ENCODE peak calls at places on chromosome 19, in four cellular contexts. H is endothelial cell of umbilical vein, F is GM23338, I is transverse colon. K is an unnamed sample.

GRCh38 chr19:19943848-19944582 is 43.3 kb downstream of the ZNF93 start:
- DNase-seq in I (no peak), H (no peak), F (no peak), K (no peak)

GRCh38 chr19:18496167-18496979 is 25.5 kb downstream of the ELL start:
- DNase-seq in I (peak; percentile 73), F (no peak), H (no peak), K (no peak)

GRCh38 chr19:18932216-18932841 is 8.7 kb downstream of the HOMER3 start:
- DNase-seq in I (peak; percentile 90), H (peak; percentile 58), F (peak; percentile 98), K (peak; percentile 61)

GRCh38 chr19:51293571-51294210 is 17.8 kb upstream of the IGLON5 start:
- DNase-seq in F (peak; percentile 47), H (no peak), I (no peak), K (no peak)

GRCh38 chr19:50311723-50312635 is 17.2 kb downstream of the KCNC3 start:
- DNase-seq in H (no peak), I (no peak), F (peak; percentile 96), K (no peak)

GRCh38 chr19:13100031-13100588 is 2.5 kb downstream of the LYL1 start:
- DNase-seq in I (no peak), H (peak; percentile 51), F (no peak), K (no peak)

GRCh38 chr19:45547965-45548609 is 36.5 kb downstream of the OPA3 start:
- DNase-seq in I (peak; percentile 85), H (no peak), F (no peak), K (no peak)

GRCh38 chr19:51441410-51442390 is 16.6 kb downstream of the SIGLEC8 start:
- DNase-seq in I (peak; percentile 73), F (no peak), H (no peak), K (no peak)

GRCh38 chr19:7522923-7523667 is 671 bp downstream of the MCOLN1 start:
- DNase-seq in F (no peak), I (no peak), H (no peak), K (no peak)

GRCh38 chr19:32388393-32388724 is 17.2 kb upstream of the DPY19L3 start:
- DNase-seq in H (no peak), I (no peak), F (no peak), K (no peak)

GRCh38 chr19:49491804-49492572 is 4.2 kb upstream of the RPS11 start:
- DNase-seq in H (no peak), I (no peak), F (no peak), K (no peak)

GRCh38 chr19:40335101-40335500 is 13.1 kb downstream of the C19orf47 start:
- DNase-seq in H (peak; percentile 63), F (no peak), I (no peak), K (no peak)

GRCh38 chr19:52542984-52543664 is 15.7 kb downstream of the ZNF808 start:
- DNase-seq in H (peak; percentile 17), I (no peak), F (no peak), K (no peak)

GRCh38 chr19:56115490-56115889 is 5.6 kb downstream of the ZNF787 start:
- DNase-seq in I (no peak), H (no peak), F (no peak), K (no peak)

GRCh38 chr19:27929399-27929798 is 1283.6 kb downstream of the UQCRFS1 start:
- DNase-seq in I (no peak), H (no peak), F (no peak), K (no peak)

GRCh38 chr19:56660381-56661105 is 11.0 kb downstream of the ZNF835 start:
- DNase-seq in H (no peak), I (no peak), F (no peak), K (no peak)

GRCh38 chr19:38499532-38499931 is 66.0 kb downstream of the RYR1 start:
- DNase-seq in F (no peak), I (no peak), H (no peak), K (no peak)

GRCh38 chr19:40363128-40363527 is 14.6 kb downstream of the PLD3 start:
- DNase-seq in F (no peak), I (no peak), H (no peak), K (no peak)

GRCh38 chr19:38266070-38266469 is 1.7 kb downstream of the SPINT2 start:
- DNase-seq in F (no peak), H (no peak), I (no peak), K (peak; percentile 67)

GRCh38 chr19:5141926-5142724 is 173.2 kb downstream of the KDM4B start:
- DNase-seq in H (no peak), F (no peak), I (no peak), K (no peak)

GRCh38 chr19:5138606-5139594 is 170.0 kb downstream of the KDM4B start:
- DNase-seq in F (no peak), I (peak; percentile 71), H (no peak), K (no peak)

GRCh38 chr19:5142725-5143097 is 173.8 kb downstream of the KDM4B start:
- DNase-seq in I (no peak), H (no peak), F (no peak), K (no peak)

GRCh38 chr19:5143471-5144411 is 174.8 kb downstream of the KDM4B start:
- DNase-seq in H (no peak), I (no peak), F (no peak), K (no peak)

GRCh38 chr19:5141278-5141925 is 172.5 kb downstream of the KDM4B start:
- DNase-seq in H (no peak), F (no peak), I (no peak), K (no peak)
- TF ChIP-seq POLR2AphosphoS5 in H (no peak), F (no peak), I (no peak), K (no peak)

GRCh38 chr19:1649706-1650626 is 2.4 kb downstream of the TCF3 start:
- DNase-seq in H (no peak), F (no peak), I (no peak), K (no peak)

GRCh38 chr19:1651548-1652394 is 644 bp downstream of the TCF3 start:
- DNase-seq in H (peak; percentile 40), F (peak; percentile 58), I (peak; percentile 58), K (peak; percentile 34)

GRCh38 chr19:1652471-1653299 is at the start of gene TCF3:
- DNase-seq in H (peak; percentile 99), F (peak; percentile 98), I (peak; percentile 99), K (peak; percentile 99)

GRCh38 chr19:1650627-1651009 is 1.8 kb downstream of the TCF3 start:
- DNase-seq in F (peak; percentile 72), I (no peak), H (peak; percentile 8), K (no peak)

DNA sequence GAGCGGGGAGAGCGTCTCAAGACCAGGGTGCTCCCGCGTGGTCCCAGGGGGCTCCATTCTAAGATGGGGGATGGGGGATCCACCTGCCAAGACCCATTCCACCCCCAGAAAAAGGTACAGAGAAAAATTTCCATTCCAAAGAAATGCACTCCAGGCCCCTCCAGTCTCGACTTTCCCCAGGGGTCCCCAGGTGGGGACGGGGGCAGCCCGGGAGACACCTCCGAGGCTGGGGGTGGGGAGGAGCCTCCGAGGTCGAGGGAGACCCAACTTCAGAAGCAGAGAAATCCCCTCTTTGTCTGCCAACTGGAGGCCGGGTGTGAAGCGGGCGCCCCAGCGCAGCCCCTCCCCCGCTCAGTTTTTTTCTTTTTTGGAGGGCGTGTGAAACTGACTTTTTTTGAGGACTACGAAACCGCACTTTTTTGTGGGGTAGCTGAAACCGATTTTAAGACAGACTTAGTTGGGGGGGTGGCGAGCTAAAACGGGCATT is 1.3 kb downstream of the TCF3 start:
- DNase-seq in H (peak; percentile 42), F (peak; percentile 79), I (peak; percentile 70), K (no peak)
- H3K27ac ChIP-seq in H (peak overlapping the region; percentile 0), F (peak overlapping the region; percentile 93), I (peak overlapping the region; percentile 88), K (peak overlapping the region; percentile 57)

GRCh38 chr19:17333611-17334413 is 843 bp downstream of the ANO8 start:
- DNase-seq in H (no peak), F (peak; percentile 74), I (peak; percentile 53), K (no peak)

GRCh38 chr19:17335575-17335974 is 920 bp upstream of the ANO8 start:
- DNase-seq in I (no peak), H (no peak), F (no peak), K (no peak)

GRCh38 chr19:17332677-17333581 is 1.7 kb downstream of the ANO8 start:
- DNase-seq in H (peak; percentile 45), F (peak; percentile 94), I (no peak), K (no peak)

GRCh38 chr19:17336872-17337674 is at the start of gene GTPBP3:
- DNase-seq in I (peak; percentile 97), H (peak; percentile 97), F (peak; percentile 100), K (peak; percentile 99)

GRCh38 chr19:17334414-17335409 is at the start of gene ANO8:
- DNase-seq in H (peak; percentile 96), I (peak; percentile 96), F (peak; percentile 100), K (peak; percentile 86)
- TF ChIP-seq POLR2AphosphoS5 in H (peak; percentile 78), I (peak; percentile 68), F (peak; percentile 34), K (peak; percentile 35)

DNA sequence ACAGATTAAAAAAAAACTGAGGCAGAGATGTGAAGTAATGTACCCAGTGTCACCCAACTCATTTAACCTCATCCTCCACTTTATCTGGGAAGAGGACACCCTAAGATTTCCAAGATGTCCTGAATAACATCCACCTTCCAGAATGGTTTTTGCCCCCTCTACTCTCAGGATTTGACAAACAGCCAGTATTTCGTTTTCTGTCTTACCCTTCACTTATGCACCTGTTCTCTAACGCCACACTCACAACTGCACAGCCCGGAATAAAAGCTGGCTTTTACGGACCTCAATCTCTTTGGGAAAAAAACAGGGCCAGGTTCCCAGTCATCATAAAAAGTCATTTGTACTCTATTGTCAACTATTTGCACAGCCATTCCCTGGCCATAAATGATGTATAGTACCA is 21.2 kb upstream of the CEACAM6 start:
- DNase-seq in I (no peak), F (no peak), H (no peak), K (no peak)
- H3K27ac ChIP-seq in I (peak overlapping the region; percentile 79), F (no peak overlapping the region), H (no peak overlapping the region), K (peak overlapping the region; percentile 55)

GRCh38 chr19:34253711-34254551 is 423 bp upstream of the GARRE1 start:
- DNase-seq in F (peak; percentile 96), H (peak; percentile 60), I (peak; percentile 92), K (peak; percentile 69)
- TF ChIP-seq POLR2AphosphoS5 in F (peak; percentile 80), H (peak; percentile 67), I (peak; percentile 88), K (peak; percentile 86)

K was measured in breast epithelium.